ENCODE peak calls at places on chromosomes 3 and 15, in eight cellular contexts. A is posterior cingulate gyrus; Z is CD14-positive monocyte; D is stimulated activated CD4-positive, alpha-beta T cell treated with anti-CD3 and anti-CD28 coated beads, Interleukin-4, amount 100 ng/mL, for 4 hours; L is stimulated activated naive CD4-positive, alpha-beta T cell; U is activated CD8-positive, alpha-beta memory T cell treated with anti-CD3 and anti-CD28 coated beads, Interleukin-2, amount 50 U/mL, for 4 hours; P is GM23248; J is T-helper 22 cell. M is an unnamed sample.

GRCh38 chr15:62343397-62343796 is 178.3 kb upstream of the C2CD4B start:
- DNase-seq in A (no peak), Z (no peak), D (no peak), L (no peak), U (no peak), P (no peak), J (no peak), M (no peak)

GRCh38 chr15:95520922-95521321 is 809.6 kb upstream of the NR2F2 start:
- DNase-seq in A (no peak), Z (no peak), D (no peak), L (no peak), U (no peak), P (no peak), J (no peak), M (no peak)

GRCh38 chr15:57635300-57635944 is 43.7 kb downstream of the MYZAP start:
- DNase-seq in A (no peak), Z (no peak), D (no peak), L (no peak), U (no peak), P (peak), J (no peak), M (no peak)

GRCh38 chr15:77966540-77967290 is 110.8 kb downstream of the TBC1D2B start:
- DNase-seq in A (peak), Z (no peak), D (peak), L (peak), U (peak), P (peak), J (no peak), M (peak)

GRCh38 chr3:8441969-8442559 is 59.6 kb upstream of the LMCD1 start:
- DNase-seq in A (no peak), Z (no peak), D (no peak), L (no peak), U (no peak), P (peak), J (no peak), M (peak)

GRCh38 chr15:96312641-96313335 is 17.7 kb upstream of the NR2F2 start:
- DNase-seq in A (no peak), Z (no peak), D (no peak), L (no peak), U (no peak), P (peak), J (no peak), M (peak)

GRCh38 chr15:25182736-25183445 is 228.1 kb downstream of the SNRPN start:
- DNase-seq in A (peak), Z (peak), D (no peak), L (no peak), U (peak), P (no peak), J (no peak), M (no peak)

GRCh38 chr3:15356186-15356585 is 23.8 kb upstream of the SH3BP5 start:
- DNase-seq in A (no peak), Z (no peak), D (no peak), L (no peak), U (no peak), P (no peak), J (no peak), M (no peak)

GRCh38 chr3:104178695-104179094 is 1188.0 kb upstream of the ALCAM start:
- DNase-seq in A (no peak), Z (no peak), D (no peak), L (no peak), U (no peak), P (peak), J (no peak), M (no peak)

M was measured in MCF 10A.